ENCODE peak calls at places on chromosome X, in eight cellular contexts. T is CD4-positive, alpha-beta T cell; J is pancreas; D is Peyer's patch; V is AG04450; P is heart right ventricle; W is lower leg skin; U is retinal pigment epithelial cell. Z is an unnamed sample.

GRCh38 chrX:25878806-25879205 is 259.3 kb upstream of the MAGEB18 start:
- DNase-seq in V (no peak), J (no peak), D (no peak), U (no peak), P (no peak), W (no peak), T (no peak), Z (no peak)

GRCh38 chrX:154019633-154020499 is at the start of gene IRAK1:
- DNase-seq in T (peak), W (no peak), J (peak), U (no peak), D (peak), V (no peak), P (peak), Z (peak)

GRCh38 chrX:30504309-30504708 is 73.3 kb downstream of the TASL start:
- DNase-seq in V (no peak), W (no peak), T (no peak), D (no peak), J (no peak), U (no peak), P (no peak), Z (no peak)

GRCh38 chrX:27336466-27337091 is 126.6 kb downstream of the PPP4R3C start:
- DNase-seq in V (no peak), J (peak), W (no peak), T (peak), P (no peak), U (no peak), D (no peak), Z (peak)

GRCh38 chrX:19823031-19823430 is 64.4 kb downstream of the SH3KBP1 start:
- DNase-seq in J (no peak), T (no peak), V (no peak), P (no peak), U (no peak), W (no peak), D (no peak), Z (no peak)

GRCh38 chrX:69538321-69538876 is 34.3 kb downstream of the NALF2 start:
- DNase-seq in P (peak), V (peak), J (peak), W (peak), D (peak), T (peak), U (no peak), Z (peak)

GRCh38 chrX:39862958-39863357 is 234.8 kb downstream of the BCOR start:
- DNase-seq in W (no peak), J (no peak), D (no peak), U (no peak), P (no peak), V (no peak), T (no peak), Z (no peak)

GRCh38 chrX:19852014-19853005 is 35.1 kb downstream of the SH3KBP1 start:
- DNase-seq in D (no peak), V (peak), T (no peak), J (no peak), P (peak), U (no peak), W (peak), Z (no peak)

GRCh38 chrX:78066110-78066509 is 37.9 kb upstream of the PGK1 start:
- DNase-seq in T (no peak), V (peak), J (no peak), W (no peak), U (peak), D (no peak), P (no peak), Z (no peak)

GRCh38 chrX:13666836-13667235 is 13.9 kb downstream of the TCEANC start:
- DNase-seq in P (no peak), W (no peak), V (no peak), U (no peak), J (no peak), D (no peak), T (no peak), Z (peak)

GRCh38 chrX:16914058-16914457 is 32.4 kb upstream of the REPS2 start:
- DNase-seq in V (no peak), P (no peak), T (no peak), U (no peak), J (no peak), D (no peak), W (no peak), Z (no peak)

GRCh38 chrX:109797311-109797975 is 64.4 kb upstream of the ACSL4 start:
- DNase-seq in T (no peak), J (no peak), U (no peak), V (no peak), W (no peak), P (no peak), D (no peak), Z (no peak)

GRCh38 chrX:12080265-12080664 is 58.0 kb upstream of the FRMPD4 start:
- DNase-seq in P (no peak), T (no peak), W (no peak), J (no peak), U (no peak), D (no peak), V (peak), Z (peak)

GRCh38 chrX:118211891-118212816 is 95.5 kb upstream of the KLHL13 start:
- DNase-seq in J (no peak), T (no peak), D (no peak), P (no peak), V (no peak), U (no peak), W (no peak), Z (no peak)

GRCh38 chrX:67780694-67781109 is 236.9 kb downstream of the AR start:
- DNase-seq in T (no peak), V (peak), W (peak), P (peak), D (no peak), U (peak), J (no peak), Z (peak)

GRCh38 chrX:40068048-40068447 is 29.7 kb downstream of the BCOR start:
- DNase-seq in P (no peak), D (no peak), V (no peak), U (no peak), J (no peak), W (no peak), T (no peak), Z (no peak)

GRCh38 chrX:77446029-77446585 is 1.1 kb upstream of the FGF16 start:
- DNase-seq in J (peak), W (peak), T (peak), U (no peak), P (no peak), V (no peak), D (no peak), Z (no peak)

GRCh38 chrX:15405846-15406245 is 21.6 kb upstream of the VEGFD start:
- DNase-seq in U (no peak), P (no peak), D (no peak), W (no peak), T (no peak), V (no peak), J (no peak), Z (no peak)

GRCh38 chrX:68428431-68428830 is 4.9 kb downstream of the OPHN1 start:
- DNase-seq in U (no peak), D (no peak), W (no peak), P (no peak), T (no peak), J (no peak), V (no peak), Z (no peak)

GRCh38 chrX:86023806-86024205 is 23.6 kb downstream of the CHM start:
- DNase-seq in P (no peak), U (no peak), D (no peak), W (no peak), J (no peak), V (no peak), T (no peak), Z (no peak)

GRCh38 chrX:17377795-17378194 is 2.8 kb downstream of the NHS start:
- DNase-seq in V (no peak), U (no peak), W (no peak), P (no peak), D (no peak), T (no peak), J (no peak), Z (peak)

GRCh38 chrX:132023896-132024386 is 839 bp downstream of the STK26 start:
- DNase-seq in P (no peak), V (no peak), U (no peak), J (peak), T (peak), D (peak), W (no peak), Z (peak)

GRCh38 chrX:39613508-39613921 is 484.2 kb downstream of the BCOR start:
- DNase-seq in U (no peak), D (no peak), P (peak), W (peak), T (no peak), J (peak), V (no peak), Z (peak)

GRCh38 chrX:19725545-19726102 is 161.8 kb downstream of the SH3KBP1 start:
- DNase-seq in W (no peak), U (no peak), P (no peak), V (no peak), J (no peak), D (no peak), T (no peak), Z (peak)

GRCh38 chrX:25034889-25035288 is 19.1 kb upstream of the ARX start:
- DNase-seq in V (no peak), J (no peak), U (no peak), D (no peak), P (no peak), T (no peak), W (no peak), Z (no peak)

GRCh38 chrX:3728454-3728853 is 15.0 kb upstream of the PRKX start:
- DNase-seq in W (no peak), J (no peak), V (peak), U (no peak), D (no peak), T (no peak), P (no peak), Z (no peak)

GRCh38 chrX:38352362-38352761 is at the start of gene OTC:
- DNase-seq in T (no peak), U (no peak), V (no peak), J (no peak), W (no peak), P (no peak), D (no peak), Z (no peak)

GRCh38 chrX:38358274-38358673 is 5.9 kb downstream of the OTC start:
- DNase-seq in W (no peak), J (no peak), D (no peak), T (no peak), U (no peak), V (no peak), P (peak), Z (no peak)
- TF ChIP-seq CTCF in W (no peak), J (no peak), D (no peak), T (no peak), U (no peak), V (no peak), P (no peak), Z (no peak)

GRCh38 chrX:54640103-54640428 is 110.0 kb downstream of the GNL3L start:
- DNase-seq in U (no peak), P (no peak), D (no peak), J (no peak), T (no peak), W (no peak), V (no peak), Z (no peak)
- TF ChIP-seq CTCF in U (no peak), P (no peak), D (no peak), J (no peak), T (no peak), W (no peak), V (no peak), Z (no peak)

GRCh38 chrX:141278306-141278705 is 36.0 kb upstream of the SPANXC start:
- DNase-seq in T (no peak), D (no peak), U (no peak), P (no peak), W (no peak), J (no peak), V (no peak), Z (peak)
- TF ChIP-seq CTCF in T (no peak), D (no peak), U (peak), P (peak), W (no peak), J (peak), V (peak), Z (no peak)

GRCh38 chrX:31633349-31633748 is 561.5 kb upstream of the FTHL17 start:
- DNase-seq in P (no peak), J (no peak), T (no peak), V (no peak), W (no peak), U (no peak), D (no peak), Z (no peak)

GRCh38 chrX:31629195-31629594 is 557.4 kb upstream of the FTHL17 start:
- DNase-seq in U (no peak), T (no peak), V (no peak), D (no peak), J (no peak), P (no peak), W (no peak), Z (no peak)
- TF ChIP-seq CTCF in U (no peak), T (no peak), V (no peak), D (no peak), J (no peak), P (no peak), W (no peak), Z (no peak)

GRCh38 chrX:100695991-100696390 is 35.9 kb downstream of the SYTL4 start:
- DNase-seq in P (no peak), V (no peak), T (no peak), J (no peak), D (no peak), W (no peak), U (no peak), Z (no peak)

GRCh38 chrX:100700809-100701208 is 31.1 kb downstream of the SYTL4 start:
- DNase-seq in T (no peak), P (no peak), D (no peak), U (no peak), V (no peak), J (no peak), W (no peak), Z (no peak)

GRCh38 chrX:100696699-100697351 is 35.1 kb downstream of the SYTL4 start:
- DNase-seq in D (no peak), V (no peak), J (no peak), P (no peak), T (no peak), W (no peak), U (no peak), Z (no peak)

DNA sequence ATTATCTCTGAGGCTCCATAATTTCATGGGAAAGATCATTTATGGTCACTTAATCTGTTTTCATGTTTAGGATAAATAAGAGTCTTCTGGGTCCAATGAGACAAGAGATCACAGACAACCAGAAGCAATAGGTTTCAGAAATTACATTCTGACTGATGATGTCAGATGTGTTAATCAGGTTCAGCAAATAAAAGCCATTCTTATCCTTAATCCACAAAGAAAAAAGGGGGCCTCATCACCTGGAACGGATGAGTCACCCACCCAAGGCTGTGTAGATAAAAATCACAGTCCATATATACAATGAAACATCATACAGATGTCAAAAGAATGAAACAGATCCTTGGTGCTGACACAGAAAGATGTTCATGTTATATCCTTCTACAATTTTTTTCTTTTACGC is 36.6 kb downstream of the SYTL4 start:
- DNase-seq in W (no peak), P (no peak), U (no peak), D (no peak), J (no peak), V (no peak), T (no peak), Z (no peak)
- TF ChIP-seq CTCF in W (no peak), P (no peak), U (no peak), D (no peak), J (no peak), V (no peak), T (no peak), Z (no peak)

GRCh38 chrX:95076449-95076848 is 1402.4 kb downstream of the FAM133A start:
- DNase-seq in P (no peak), U (no peak), W (no peak), J (no peak), D (no peak), V (no peak), T (no peak), Z (no peak)
- TF ChIP-seq CTCF in P (peak), U (peak), W (no peak), J (no peak), D (no peak), V (peak), T (no peak), Z (no peak)

GRCh38 chrX:42710452-42710851 is 67.5 kb downstream of the PPP1R2C start:
- DNase-seq in V (no peak), D (no peak), U (no peak), P (no peak), J (no peak), T (no peak), W (no peak), Z (no peak)

GRCh38 chrX:42720209-42720608 is 57.8 kb downstream of the PPP1R2C start:
- DNase-seq in T (no peak), V (no peak), P (no peak), J (no peak), D (no peak), W (no peak), U (no peak), Z (no peak)

GRCh38 chrX:42715689-42716022 is 62.3 kb downstream of the PPP1R2C start:
- DNase-seq in V (no peak), D (no peak), J (no peak), T (no peak), P (no peak), W (no peak), U (no peak), Z (no peak)

DNA sequence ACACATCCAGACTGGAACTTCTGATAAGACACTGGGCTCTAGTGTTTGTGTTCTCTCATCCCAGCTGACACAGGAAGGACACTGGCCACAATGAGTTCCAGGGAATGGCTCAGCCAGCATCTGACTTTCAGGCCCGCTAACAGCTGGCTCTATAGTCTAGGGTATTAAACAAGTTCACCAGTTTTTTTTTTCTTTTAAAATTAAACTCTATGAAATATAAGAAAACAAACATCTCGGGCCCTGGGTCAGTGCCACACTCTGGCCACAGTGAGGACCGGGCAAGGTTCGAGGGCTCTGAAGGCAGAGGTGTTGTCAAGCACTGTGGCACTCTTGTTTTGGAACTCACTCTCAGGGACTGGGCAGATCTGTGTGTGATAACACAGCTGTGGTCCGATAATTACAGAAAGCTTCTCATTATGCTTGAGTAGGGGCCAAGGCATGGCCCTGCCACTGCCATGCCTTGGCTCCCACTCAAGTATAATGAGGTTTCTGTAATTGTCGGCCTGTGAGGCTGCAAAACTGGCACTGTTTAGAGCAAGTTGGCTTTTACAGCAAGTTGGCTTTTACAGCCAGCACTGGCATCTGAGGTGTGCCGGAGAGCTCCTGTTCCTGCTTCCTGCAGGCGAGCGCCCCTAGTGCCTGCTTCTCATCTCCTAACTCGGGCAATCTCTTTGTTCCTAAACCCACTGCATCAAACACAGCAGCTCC is 62.8 kb downstream of the PPP1R2C start:
- DNase-seq in V (no peak), J (peak), U (peak), W (no peak), P (no peak), T (peak), D (peak), Z (peak)
- TF ChIP-seq CTCF in V (no peak), J (no peak), U (peak), W (no peak), P (peak), T (peak), D (peak), Z (no peak)